ENCODE peak calls at places on chromosomes 7 and 10, in eight cellular contexts. R, X, A, T, Z, B, V and G are unnamed samples.

GRCh38 chr7:155451522-155452239 is 6.2 kb upstream of the EN2 start:
- DNase-seq in R (no peak), A (no peak), Z (no peak), T (no peak), B (no peak), V (no peak), X (no peak), G (peak; percentile 36)

GRCh38 chr10:121459765-121460453 is 138.3 kb downstream of the FGFR2 start:
- DNase-seq in Z (peak; percentile 19), T (no peak), R (peak; percentile 51), B (peak; percentile 75), A (no peak), X (no peak), V (peak; percentile 79), G (no peak)

GRCh38 chr10:90193240-90193985 is 492.0 kb downstream of the KIF20B start:
- DNase-seq in T (no peak), A (no peak), Z (peak; percentile 11), R (no peak), B (no peak), V (peak; percentile 89), X (no peak), G (no peak)

GRCh38 chr7:141286522-141286921 is 212.7 kb downstream of the TMEM178B start:
- DNase-seq in R (no peak), V (no peak), Z (no peak), A (no peak), T (no peak), X (no peak), B (no peak), G (no peak)

GRCh38 chr10:88831709-88832108 is 19.9 kb downstream of the ANKRD22 start:
- DNase-seq in V (no peak), Z (no peak), T (no peak), X (no peak), A (no peak), R (no peak), B (no peak), G (no peak)

GRCh38 chr7:2886900-2887299 is 42.8 kb upstream of the GNA12 start:
- DNase-seq in V (peak; percentile 71), R (peak; percentile 77), B (no peak), X (peak; percentile 66), Z (peak; percentile 83), T (peak; percentile 70), A (peak; percentile 44), G (no peak)

GRCh38 chr10:93198401-93199175 is 124.9 kb downstream of the CYP26A1 start:
- DNase-seq in T (no peak), B (no peak), R (no peak), V (no peak), Z (peak; percentile 70), X (no peak), A (no peak), G (no peak)

GRCh38 chr10:57864789-57865676 is 402.7 kb downstream of the IPMK start:
- DNase-seq in V (no peak), T (no peak), A (no peak), R (no peak), X (peak; percentile 30), B (no peak), Z (no peak), G (no peak)

GRCh38 chr10:38605153-38605661 is 511.1 kb downstream of the ZNF37A start:
- DNase-seq in Z (no peak), X (no peak), R (no peak), V (no peak), B (no peak), T (no peak), A (no peak), G (no peak)

GRCh38 chr10:4684434-4684833 is 141.6 kb upstream of the AKR1E2 start:
- DNase-seq in B (no peak), R (no peak), X (no peak), Z (peak; percentile 54), V (peak; percentile 59), A (no peak), T (no peak), G (no peak)

GRCh38 chr7:105675873-105676484 is 94.7 kb upstream of the EFCAB10 start:
- DNase-seq in R (no peak), X (no peak), Z (no peak), V (no peak), T (no peak), A (peak; percentile 46), B (no peak), G (peak; percentile 85)

GRCh38 chr10:5504146-5505072 is 5.0 kb upstream of the CALML5 start:
- DNase-seq in B (peak; percentile 39), X (no peak), V (no peak), T (peak; percentile 7), R (no peak), Z (no peak), A (no peak), G (no peak)

GRCh38 chr10:112528235-112528634 is 81.2 kb downstream of the VTI1A start:
- DNase-seq in T (no peak), V (no peak), R (no peak), Z (no peak), A (no peak), B (no peak), X (no peak), G (no peak)

GRCh38 chr10:112524637-112525036 is 77.6 kb downstream of the VTI1A start:
- DNase-seq in X (no peak), T (no peak), R (no peak), B (no peak), V (peak; percentile 10), Z (peak; percentile 31), A (no peak), G (no peak)

GRCh38 chr10:112525215-112525614 is 78.2 kb downstream of the VTI1A start:
- DNase-seq in T (no peak), A (no peak), X (no peak), Z (peak; percentile 44), V (peak; percentile 7), R (no peak), B (no peak), G (no peak)

GRCh38 chr10:112526906-112527305 is 79.9 kb downstream of the VTI1A start:
- DNase-seq in X (no peak), B (no peak), V (no peak), A (no peak), Z (no peak), R (peak; percentile 49), T (no peak), G (peak; percentile 47)

DNA sequence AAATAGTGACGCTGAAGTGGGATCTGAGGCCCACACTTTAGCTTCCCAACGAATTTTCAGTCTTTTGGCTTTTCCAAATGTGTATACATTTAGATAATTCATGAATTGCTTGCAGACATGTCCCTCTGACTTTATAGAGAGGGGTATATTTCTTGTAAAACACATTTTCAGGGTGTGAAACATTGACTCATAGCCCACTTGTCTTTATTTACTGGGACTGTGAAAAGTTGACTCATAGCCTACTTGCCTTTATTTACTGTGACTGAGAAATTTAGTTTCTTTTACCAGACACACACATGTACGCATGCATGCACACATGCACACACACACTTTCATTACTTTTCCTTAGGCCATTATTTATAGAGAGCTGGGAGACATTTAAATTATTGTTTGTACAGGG is 79.1 kb downstream of the VTI1A start:
- DNase-seq in Z (peak; percentile 42), V (peak; percentile 25), R (no peak), X (no peak), B (no peak), A (no peak), T (no peak), G (no peak)
- H3K27ac ChIP-seq in Z (peak overlapping the region; percentile 2), V (no peak overlapping the region), R (no peak overlapping the region), X (no peak overlapping the region), B (no peak overlapping the region), A (no peak overlapping the region), T (no peak overlapping the region), G (no peak overlapping the region)

GRCh38 chr7:69738396-69738889 is 140.2 kb downstream of the AUTS2 start:
- DNase-seq in R (no peak), Z (no peak), T (no peak), B (no peak), X (no peak), V (peak; percentile 71), A (no peak), G (no peak)

GRCh38 chr7:69736411-69736810 is 138.1 kb downstream of the AUTS2 start:
- DNase-seq in T (no peak), Z (no peak), V (no peak), A (no peak), R (no peak), B (no peak), X (no peak), G (no peak)

GRCh38 chr7:69739182-69739581 is 140.9 kb downstream of the AUTS2 start:
- DNase-seq in V (no peak), R (no peak), Z (no peak), X (no peak), T (no peak), B (no peak), A (no peak), G (no peak)

GRCh38 chr7:69732203-69732602 is 133.9 kb downstream of the AUTS2 start:
- DNase-seq in X (peak; percentile 1), R (no peak), B (no peak), V (peak; percentile 53), T (no peak), A (peak; percentile 39), Z (no peak), G (no peak)

DNA sequence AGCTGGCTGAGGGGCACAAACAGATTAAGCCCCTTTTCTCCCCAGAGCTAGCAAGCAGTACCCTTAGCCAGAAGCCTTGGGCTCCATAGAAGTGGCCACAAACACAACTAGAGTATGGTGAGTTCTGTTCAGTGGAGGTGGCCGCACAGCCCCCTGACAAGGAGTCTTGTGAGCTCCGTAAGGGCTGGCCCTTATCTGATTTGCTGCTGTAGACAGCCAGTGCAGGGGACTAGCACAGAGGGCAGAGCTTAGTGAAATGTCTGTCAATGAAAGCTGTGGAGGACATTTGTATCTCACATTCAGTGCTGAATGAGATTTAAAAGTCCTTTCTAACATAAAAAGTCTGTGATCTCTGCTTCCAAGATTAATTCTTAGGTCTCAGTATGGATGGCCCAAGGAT is 137.3 kb downstream of the AUTS2 start:
- DNase-seq in Z (no peak), X (no peak), T (no peak), V (no peak), A (no peak), B (no peak), R (no peak), G (no peak)
- H3K4me1 ChIP-seq in Z (no peaks in the 10 kb centered on the region), X (no peaks in the 10 kb centered on the region), T (peaks cover 8% of the 10 kb centered on the region), V (peaks cover 25% of the 10 kb centered on the region), A (no peaks in the 10 kb centered on the region), B (no peaks in the 10 kb centered on the region), R (peaks cover 12% of the 10 kb centered on the region), G (no peaks in the 10 kb centered on the region)

DNA sequence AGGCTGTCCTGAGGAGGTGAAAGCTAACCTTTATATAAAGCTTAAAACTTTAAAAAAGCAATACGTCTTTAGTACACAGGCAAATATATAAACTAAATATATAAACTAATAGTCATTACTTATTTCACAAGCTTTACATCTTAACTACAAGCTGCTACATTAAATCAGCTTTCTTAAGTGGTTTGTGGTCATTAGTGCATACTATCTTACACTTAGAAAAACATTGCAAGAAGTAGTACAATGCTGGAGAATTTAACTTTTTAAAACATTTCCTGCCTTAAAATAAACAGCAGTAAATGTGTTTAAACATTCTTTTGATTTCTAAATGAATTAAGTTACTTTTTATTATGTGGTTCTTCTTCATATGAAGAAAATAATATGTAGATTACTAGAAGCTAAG is 36.3 kb downstream of the MET start:
- DNase-seq in X (no peak), T (no peak), A (no peak), B (no peak), V (peak; percentile 69), R (no peak), Z (no peak), G (no peak)
- H3K27ac ChIP-seq in X (no peak overlapping the region), T (no peak overlapping the region), A (no peak overlapping the region), B (no peak overlapping the region), V (no peak overlapping the region), R (no peak overlapping the region), Z (peak overlapping the region; percentile 13), G (no peak overlapping the region)

DNA sequence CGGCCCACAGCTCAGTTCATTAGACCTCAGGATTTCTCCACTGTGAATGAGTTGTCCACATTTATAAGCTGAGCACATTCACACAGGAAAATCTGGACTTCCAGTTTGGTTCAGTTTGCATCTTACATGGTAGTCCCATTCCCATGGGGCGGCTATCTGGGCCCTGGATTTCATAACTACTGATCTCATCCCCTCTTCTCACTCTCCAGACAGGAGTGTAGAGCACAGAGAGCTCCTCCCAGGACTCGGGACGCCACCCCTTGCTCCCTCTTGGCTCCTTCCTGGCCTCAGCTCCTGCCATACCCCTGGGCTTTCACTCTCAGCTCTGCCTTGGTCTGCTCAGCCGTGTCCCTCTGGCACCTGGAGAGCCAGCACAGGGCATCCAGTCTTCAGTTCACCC is 117.6 kb upstream of the TCERG1L start:
- DNase-seq in R (no peak), B (no peak), A (no peak), T (no peak), Z (no peak), V (no peak), X (no peak), G (peak; percentile 48)
- H3K4me1 ChIP-seq in R (no peaks in the 10 kb centered on the region), B (no peaks in the 10 kb centered on the region), A (no peaks in the 10 kb centered on the region), T (peaks cover 30% of the 10 kb centered on the region), Z (no peaks in the 10 kb centered on the region), V (no peaks in the 10 kb centered on the region), X (no peaks in the 10 kb centered on the region), G (no peaks in the 10 kb centered on the region)